ENCODE peak calls at places on chromosomes 1 and 21, in ten cellular contexts. L is fibroblast of pulmonary artery, J is thoracic aorta, I is K562, F is PC-3, A is OCI-LY7, V is AG10803, R is IMR-90, K is retinal pigment epithelial cell, G is heart left ventricle. U is an unnamed sample.

GRCh38 chr1:177309884-177310283 is 139.1 kb downstream of the BRINP2 start:
- DNase-seq in L (no peak), J (no peak), I (no peak), F (peak; percentile 28), A (no peak), V (no peak), R (no peak), K (no peak), G (no peak), U (no peak)

GRCh38 chr1:8090241-8090702 is 64.2 kb upstream of the ERRFI1 start:
- DNase-seq in L (peak; percentile 95), J (no peak), I (no peak), F (peak; percentile 91), A (no peak), V (peak; percentile 98), R (peak; percentile 98), K (peak; percentile 62), G (no peak), U (no peak)

GRCh38 chr1:23273450-23274133 is 56.3 kb upstream of the HTR1D start:
- DNase-seq in L (peak; percentile 90), J (no peak), I (peak; percentile 22), F (peak; percentile 94), A (no peak), V (peak; percentile 84), R (peak; percentile 95), K (peak; percentile 62), G (no peak), U (no peak)

GRCh38 chr21:37072239-37072987 is 458 bp downstream of the PIGP start:
- DNase-seq in L (peak; percentile 91), J (peak; percentile 46), I (peak; percentile 76), F (peak; percentile 62), A (no peak), V (peak; percentile 85), R (peak; percentile 89), K (peak; percentile 13), G (peak; percentile 93), U (peak; percentile 13)

GRCh38 chr1:243748706-243749283 is 101.2 kb downstream of the AKT3 start:
- DNase-seq in L (peak; percentile 92), J (no peak), I (peak; percentile 67), F (peak; percentile 90), A (peak; percentile 68), V (peak; percentile 84), R (peak; percentile 88), K (peak; percentile 64), G (no peak), U (peak; percentile 37)

GRCh38 chr1:22121421-22121911 is 21.4 kb downstream of the WNT4 start:
- DNase-seq in L (no peak), J (no peak), I (peak; percentile 91), F (no peak), A (no peak), V (no peak), R (no peak), K (no peak), G (no peak), U (no peak)

GRCh38 chr21:43865471-43866181 is 603 bp downstream of the AGPAT3 start:
- DNase-seq in L (peak; percentile 25), J (no peak), I (peak; percentile 86), F (peak; percentile 25), A (no peak), V (peak; percentile 22), R (peak; percentile 15), K (no peak), G (peak; percentile 81), U (no peak)

GRCh38 chr1:7886346-7886745 is 33.5 kb upstream of the UTS2 start:
- DNase-seq in L (peak; percentile 19), J (no peak), I (no peak), F (peak; percentile 40), A (no peak), V (peak; percentile 40), R (peak; percentile 14), K (peak; percentile 68), G (no peak), U (no peak)

GRCh38 chr1:16239972-16240491 is 3.0 kb upstream of the CPLANE2 start:
- DNase-seq in L (no peak), J (no peak), I (no peak), F (no peak), A (no peak), V (no peak), R (no peak), K (no peak), G (no peak), U (no peak)

GRCh38 chr1:205387845-205388244 is 31.1 kb upstream of the KLHDC8A start:
- DNase-seq in L (no peak), J (no peak), I (no peak), F (no peak), A (no peak), V (no peak), R (no peak), K (no peak), G (no peak), U (no peak)

GRCh38 chr1:116923421-116923820 is 13.7 kb downstream of the PTGFRN start:
- DNase-seq in L (peak; percentile 82), J (no peak), I (no peak), F (peak; percentile 28), A (no peak), V (no peak), R (no peak), K (no peak), G (no peak), U (no peak)

GRCh38 chr1:20787775-20788488 is 825 bp upstream of the HP1BP3 start:
- DNase-seq in L (peak; percentile 67), J (no peak), I (peak; percentile 30), F (peak; percentile 53), A (no peak), V (peak; percentile 81), R (peak; percentile 70), K (no peak), G (no peak), U (peak; percentile 37)

GRCh38 chr1:44305962-44306422 is 49.1 kb downstream of the ERI3 start:
- DNase-seq in L (no peak), J (no peak), I (no peak), F (no peak), A (no peak), V (no peak), R (no peak), K (no peak), G (no peak), U (no peak)

GRCh38 chr21:35840197-35840799 is 220.0 kb downstream of the SETD4 start:
- DNase-seq in L (peak; percentile 94), J (peak; percentile 17), I (peak; percentile 43), F (peak; percentile 82), A (peak; percentile 76), V (peak; percentile 90), R (peak; percentile 91), K (peak; percentile 56), G (no peak), U (peak; percentile 29)

GRCh38 chr21:34367320-34367935 is 3.6 kb downstream of the KCNE2 start:
- DNase-seq in L (peak; percentile 80), J (no peak), I (peak; percentile 62), F (peak; percentile 93), A (peak; percentile 63), V (peak; percentile 79), R (peak; percentile 82), K (no peak), G (no peak), U (peak; percentile 25)

GRCh38 chr1:219812491-219813221 is 115.7 kb downstream of the SLC30A10 start:
- DNase-seq in L (peak; percentile 82), J (no peak), I (peak; percentile 81), F (peak; percentile 98), A (peak; percentile 67), V (peak; percentile 69), R (peak; percentile 71), K (peak; percentile 77), G (no peak), U (no peak)
- TF ChIP-seq CTCF in L (peak; percentile 91), J (peak; percentile 47), I (peak; percentile 89), F (peak; percentile 100), A (peak; percentile 88), V (peak; percentile 87), R (peak; percentile 81), K (peak; percentile 89), G (peak; percentile 72), U (peak; percentile 93)

DNA sequence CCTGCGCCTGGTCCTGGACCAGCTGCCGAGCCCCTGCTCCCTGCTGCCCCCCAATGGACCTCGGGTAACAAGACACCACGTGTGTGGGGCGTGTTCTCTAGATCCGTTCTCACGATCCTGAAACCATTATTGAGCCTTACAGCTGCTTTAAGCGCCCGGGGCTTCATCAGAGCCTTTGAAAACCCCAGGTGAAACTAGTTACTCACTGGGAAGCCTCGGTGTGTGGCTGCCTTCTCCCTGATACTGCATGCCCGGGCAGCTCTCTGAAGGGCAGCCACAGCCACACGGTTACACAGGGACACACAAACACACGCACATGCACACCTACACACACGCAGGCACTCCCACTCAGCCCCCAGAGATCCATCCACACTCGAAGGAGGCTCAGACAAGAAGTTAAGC is 5.3 kb downstream of the HES2 start:
- DNase-seq in L (peak; percentile 51), J (no peak), I (peak; percentile 80), F (peak; percentile 50), A (peak; percentile 43), V (peak; percentile 41), R (peak; percentile 50), K (no peak), G (no peak), U (no peak)
- H3K4me3 ChIP-seq in L (no peak overlapping the region), J (no peak overlapping the region), I (no peak overlapping the region), F (no peak overlapping the region), A (no peak overlapping the region), V (no peak overlapping the region), R (no peak overlapping the region), K (no peak overlapping the region), G (no peak overlapping the region), U (peak overlapping the region; percentile 37)

DNA sequence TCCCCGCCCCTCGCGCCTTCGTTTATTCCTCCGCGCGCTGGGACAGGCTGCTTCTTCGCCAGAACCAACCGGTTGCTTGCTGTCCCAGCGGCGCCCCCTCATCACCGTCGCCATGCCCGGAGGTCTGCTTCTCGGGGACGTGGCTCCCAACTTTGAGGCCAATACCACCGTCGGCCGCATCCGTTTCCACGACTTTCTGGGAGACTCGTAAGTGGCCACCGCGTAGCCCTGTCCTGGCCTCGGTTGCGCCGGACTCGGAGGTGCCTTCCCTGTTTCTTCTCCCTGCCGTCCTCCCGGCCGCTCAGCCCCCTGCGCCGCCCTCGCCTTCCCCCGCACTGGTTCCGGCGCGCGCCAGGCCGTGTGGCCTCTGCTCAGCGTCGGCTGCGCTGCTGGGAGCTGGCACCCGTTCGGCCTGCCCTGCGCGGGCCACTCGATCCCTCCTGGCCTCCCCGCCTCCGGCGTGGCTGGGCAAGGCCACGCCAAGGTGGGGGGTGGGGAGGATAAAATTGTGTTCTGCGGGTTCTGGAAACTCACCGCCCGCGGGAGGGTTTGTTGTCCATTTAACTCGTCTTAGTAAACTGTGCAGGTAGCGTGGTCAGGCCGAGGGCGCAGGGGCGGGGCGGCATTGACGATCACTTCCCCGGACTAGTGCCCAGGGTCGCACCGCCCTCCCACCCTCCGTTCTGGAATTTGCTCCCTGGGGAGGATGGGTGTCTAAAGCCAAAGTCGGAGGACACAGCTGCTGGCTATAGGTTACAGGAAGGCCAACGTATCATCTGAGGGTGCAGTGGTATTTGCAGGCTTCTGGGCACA is at the start of gene PRDX6:
- DNase-seq in L (peak; percentile 83), J (peak; percentile 66), I (no peak), F (peak; percentile 78), A (peak; percentile 92), V (peak; percentile 37), R (peak; percentile 79), K (no peak), G (no peak), U (no peak)
- TF ChIP-seq CTCF in L (no peak), J (peak; percentile 13), I (no peak), F (no peak), A (no peak), V (no peak), R (no peak), K (no peak), G (no peak), U (no peak)

DNA sequence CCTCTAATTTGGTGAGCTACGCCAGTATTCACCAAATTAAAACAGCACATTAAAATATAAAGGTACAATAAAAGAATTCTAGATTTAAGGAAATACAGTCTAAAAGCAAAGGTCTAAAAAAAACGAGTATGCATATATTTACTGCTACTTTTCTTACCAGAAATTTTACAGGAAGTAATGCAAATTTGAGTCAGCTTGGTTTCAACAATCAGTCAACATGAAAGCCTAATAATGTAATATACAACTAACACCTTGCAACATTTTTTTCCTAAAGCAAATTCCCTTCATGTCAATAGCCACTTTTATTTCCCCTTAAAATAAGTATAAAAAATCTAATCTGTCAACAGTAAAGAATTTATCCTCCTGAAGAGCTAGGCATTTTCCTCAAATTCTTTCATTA is 11.9 kb downstream of the PTP4A2 start:
- DNase-seq in L (no peak), J (no peak), I (no peak), F (no peak), A (no peak), V (no peak), R (no peak), K (no peak), G (no peak), U (no peak)
- H3K4me3 ChIP-seq in L (no peak overlapping the region), J (no peak overlapping the region), I (no peak overlapping the region), F (no peak overlapping the region), A (peak overlapping the region; percentile 20), V (no peak overlapping the region), R (no peak overlapping the region), K (no peak overlapping the region), G (no peak overlapping the region), U (no peak overlapping the region)